ENCODE peak calls at places on chromosomes 7 and 10, in nine cellular contexts. M is GM12891, S is NCI-H2029, O is erythroblast, T is Calu3, R is activated T-cell treated with anti-CD3 and anti-CD28 coated beads for 1 hour, E is heart left ventricle, I is ELR, F is mucosa of descending colon. J is an unnamed sample.

GRCh38 chr10:86943316-86944030 is 13.9 kb downstream of the MMRN2 start:
- DNase-seq in E (no peak), S (no peak), M (no peak), F (no peak), R (no peak), I (no peak), O (no peak), T (no peak), J (no peak)

GRCh38 chr10:79487296-79488194 is 24.8 kb upstream of the EIF5AL1 start:
- DNase-seq in I (peak; percentile 74), F (peak; percentile 57), O (peak; percentile 65), T (peak; percentile 78), E (peak; percentile 46), M (peak; percentile 46), R (no peak), S (no peak), J (peak; percentile 65)

GRCh38 chr10:111076191-111076681 is 593 bp upstream of the ADRA2A start:
- DNase-seq in M (peak; percentile 74), E (peak; percentile 60), T (peak; percentile 71), I (peak; percentile 54), R (no peak), S (peak; percentile 33), O (peak; percentile 52), F (peak; percentile 76), J (peak; percentile 47)

GRCh38 chr10:78516236-78516635 is 482.6 kb downstream of the RPS24 start:
- DNase-seq in S (no peak), M (no peak), F (no peak), R (no peak), I (no peak), E (no peak), O (no peak), T (no peak), J (no peak)

GRCh38 chr7:129266181-129266580 is 41.4 kb downstream of the AHCYL2 start:
- DNase-seq in T (peak; percentile 32), F (no peak), E (no peak), I (no peak), S (no peak), R (no peak), O (no peak), M (no peak), J (no peak)

GRCh38 chr7:110962826-110963225 is 128.1 kb upstream of the LRRN3 start:
- DNase-seq in O (no peak), T (no peak), I (no peak), R (no peak), F (no peak), S (no peak), M (no peak), E (no peak), J (no peak)

GRCh38 chr10:102322914-102323313 is 72.6 kb upstream of the NFKB2 start:
- DNase-seq in R (peak; percentile 2), F (no peak), M (peak; percentile 20), I (no peak), S (no peak), T (no peak), E (no peak), O (no peak), J (no peak)

GRCh38 chr10:27742195-27742925 is 3.3 kb downstream of the MKX start:
- DNase-seq in S (peak; percentile 59), I (peak; percentile 85), T (peak; percentile 89), O (peak; percentile 66), R (peak; percentile 67), M (peak; percentile 69), F (peak; percentile 79), E (peak; percentile 71), J (peak; percentile 82)

GRCh38 chr7:139321071-139321745 is 19.9 kb upstream of the FMC1 start:
- DNase-seq in M (no peak), O (peak; percentile 18), I (peak; percentile 55), S (no peak), T (no peak), R (no peak), F (no peak), E (no peak), J (peak; percentile 9)

GRCh38 chr7:608954-609711 is 89.5 kb upstream of the PDGFA start:
- DNase-seq in O (no peak), F (peak; percentile 40), R (no peak), E (no peak), S (no peak), M (no peak), T (no peak), I (no peak), J (no peak)

GRCh38 chr10:110680473-110681020 is 36.4 kb downstream of the RBM20 start:
- DNase-seq in E (no peak), R (no peak), M (no peak), T (no peak), S (no peak), O (no peak), F (no peak), I (no peak), J (no peak)

GRCh38 chr7:85750454-85750949 is 563.6 kb upstream of the SEMA3D start:
- DNase-seq in I (peak; percentile 51), E (no peak), R (no peak), O (peak; percentile 5), M (no peak), T (peak; percentile 34), F (peak; percentile 29), S (peak; percentile 6), J (peak; percentile 23)

GRCh38 chr10:103812431-103812830 is 42.9 kb downstream of the SH3PXD2A start:
- DNase-seq in R (no peak), E (no peak), S (no peak), O (no peak), T (no peak), I (peak; percentile 30), M (no peak), F (no peak), J (no peak)

GRCh38 chr7:130394421-130395188 is 14.3 kb downstream of the CPA1 start:
- DNase-seq in O (peak; percentile 23), R (peak; percentile 11), I (no peak), S (no peak), F (no peak), T (no peak), E (no peak), M (no peak), J (no peak)

GRCh38 chr7:98162758-98163157 is 48.5 kb upstream of the BHLHA15 start:
- DNase-seq in F (no peak), M (no peak), R (no peak), I (no peak), T (no peak), E (no peak), S (no peak), O (no peak), J (no peak)

GRCh38 chr10:86347856-86348255 is 18.7 kb downstream of the GRID1 start:
- DNase-seq in R (no peak), O (no peak), S (no peak), M (no peak), F (peak; percentile 17), T (no peak), E (no peak), I (no peak), J (no peak)

GRCh38 chr7:88485811-88486210 is 179.1 kb upstream of the STEAP4 start:
- DNase-seq in F (no peak), E (no peak), R (no peak), T (no peak), S (no peak), I (no peak), O (no peak), M (no peak), J (no peak)

GRCh38 chr10:69636273-69636575 is 6.2 kb downstream of the FAM241B start:
- DNase-seq in M (no peak), O (no peak), I (no peak), F (no peak), S (no peak), T (no peak), E (no peak), R (no peak), J (no peak)

GRCh38 chr10:119651514-119652327 is 541 bp downstream of the BAG3 start:
- DNase-seq in E (no peak), R (no peak), S (no peak), I (peak; percentile 36), T (peak; percentile 3), M (no peak), O (peak; percentile 62), F (peak; percentile 78), J (no peak)

GRCh38 chr10:103197177-103197576 is 4.1 kb upstream of the NT5C2 start:
- DNase-seq in F (no peak), O (peak; percentile 94), M (no peak), R (no peak), I (peak; percentile 86), T (peak; percentile 24), E (peak; percentile 59), S (no peak), J (peak; percentile 49)

GRCh38 chr7:130152270-130153141 is 52.7 kb downstream of the TMEM209 start:
- DNase-seq in I (no peak), E (no peak), R (no peak), O (peak; percentile 32), F (no peak), S (no peak), M (no peak), T (no peak), J (no peak)

GRCh38 chr7:604038-604883 is 84.6 kb upstream of the PDGFA start:
- DNase-seq in F (peak; percentile 90), S (no peak), R (peak; percentile 91), E (peak; percentile 84), T (no peak), O (peak; percentile 59), M (peak; percentile 84), I (peak; percentile 90), J (peak; percentile 91)

GRCh38 chr10:63819753-63820347 is 298.6 kb downstream of the REEP3 start:
- DNase-seq in M (no peak), S (no peak), O (peak; percentile 15), E (peak; percentile 76), T (peak; percentile 84), F (no peak), R (no peak), I (peak; percentile 70), J (peak; percentile 15)

GRCh38 chr7:44757739-44758138 is 9.1 kb downstream of the ZMIZ2 start:
- DNase-seq in I (no peak), R (no peak), M (no peak), E (no peak), S (no peak), F (no peak), O (no peak), T (no peak), J (no peak)

GRCh38 chr10:46546591-46547330 is 9.7 kb downstream of the GPRIN2 start:
- DNase-seq in T (peak; percentile 22), E (peak; percentile 19), I (no peak), R (no peak), S (peak; percentile 96), M (no peak), F (peak; percentile 53), O (no peak), J (no peak)

GRCh38 chr10:49568235-49568634 is 29.3 kb upstream of the ERCC6 start:
- DNase-seq in O (no peak), M (no peak), E (no peak), F (no peak), R (no peak), I (peak; percentile 37), S (no peak), T (no peak), J (peak; percentile 8)

GRCh38 chr7:38154274-38154673 is 23.8 kb upstream of the STARD3NL start:
- DNase-seq in F (no peak), E (no peak), M (no peak), R (no peak), T (no peak), O (no peak), S (no peak), I (no peak), J (no peak)

GRCh38 chr10:122561212-122561611 is 658 bp downstream of the DMBT1 start:
- DNase-seq in E (no peak), M (no peak), T (no peak), O (no peak), F (no peak), R (no peak), S (no peak), I (peak; percentile 31), J (no peak)

GRCh38 chr10:5497289-5497688 is 2.1 kb downstream of the CALML5 start:
- DNase-seq in T (no peak), R (no peak), S (no peak), F (no peak), O (no peak), I (no peak), M (no peak), E (no peak), J (no peak)

GRCh38 chr10:132891994-132892393 is 50.4 kb downstream of the CFAP46 start:
- DNase-seq in F (no peak), E (no peak), R (no peak), S (no peak), I (no peak), T (no peak), O (no peak), M (no peak), J (no peak)

GRCh38 chr7:143375298-143376034 is 5.7 kb upstream of the ZYX start:
- DNase-seq in I (peak; percentile 50), R (no peak), O (no peak), E (no peak), T (no peak), S (no peak), F (peak; percentile 46), M (no peak), J (peak; percentile 55)